ENCODE peak calls at places on chromosomes 1 and 21, in six cellular contexts. M is gastrocnemius medialis, O is H9, B is mesothelial cell of epicardium, G is GM13977, S is IMR-90. C is an unnamed sample.

GRCh38 chr1:16420719-16421118 is 16.5 kb downstream of the SPATA21 start:
- DNase-seq in M (no peak), G (peak; percentile 60), O (no peak), S (no peak), B (no peak), C (no peak)

GRCh38 chr1:152580433-152580832 is at the start of gene LCE3D:
- DNase-seq in G (no peak), O (no peak), S (peak; percentile 0), B (no peak), M (no peak), C (no peak)

GRCh38 chr1:174990382-174990999 is 9.3 kb upstream of the CACYBP start:
- DNase-seq in G (peak; percentile 23), B (no peak), M (no peak), O (no peak), S (peak; percentile 61), C (peak; percentile 66)

GRCh38 chr1:45922813-45923212 is 119.4 kb downstream of the MAST2 start:
- DNase-seq in B (no peak), M (no peak), G (no peak), O (no peak), S (no peak), C (no peak)

GRCh38 chr1:54597455-54598030 is 25.8 kb downstream of the FAM151A start:
- DNase-seq in B (no peak), M (no peak), O (no peak), G (no peak), S (no peak), C (no peak)

GRCh38 chr21:38952890-38953289 is 147.2 kb downstream of the ETS2 start:
- DNase-seq in B (no peak), G (no peak), S (no peak), M (no peak), O (no peak), C (no peak)

GRCh38 chr1:183024352-183025337 is 1.4 kb downstream of the LAMC1 start:
- DNase-seq in O (no peak), B (no peak), S (no peak), M (no peak), G (no peak), C (peak; percentile 46)

GRCh38 chr1:7587726-7588456 is 183.2 kb upstream of the VAMP3 start:
- DNase-seq in O (no peak), G (no peak), S (no peak), M (peak; percentile 10), B (peak; percentile 12), C (no peak)

GRCh38 chr1:112793631-112794565 is 78.8 kb upstream of the PPM1J start:
- DNase-seq in O (peak; percentile 55), M (no peak), B (no peak), S (no peak), G (no peak), C (no peak)

GRCh38 chr1:119188926-119189325 is 48.5 kb upstream of the WARS2 start:
- DNase-seq in B (no peak), S (peak; percentile 41), G (no peak), M (no peak), O (no peak), C (peak; percentile 41)

GRCh38 chr1:77406661-77407060 is 124.8 kb downstream of the AK5 start:
- DNase-seq in B (no peak), G (no peak), M (no peak), O (no peak), S (peak; percentile 11), C (no peak)

GRCh38 chr1:53449026-53449425 is 10.2 kb upstream of the DMRTB1 start:
- DNase-seq in S (peak; percentile 88), G (no peak), M (no peak), B (no peak), O (no peak), C (peak; percentile 68)

GRCh38 chr21:43369124-43369523 is 57.8 kb downstream of the SIK1 start:
- DNase-seq in B (no peak), S (peak; percentile 46), M (peak; percentile 79), O (no peak), G (no peak), C (peak; percentile 55)

GRCh38 chr1:117828206-117828605 is 101.2 kb downstream of the GDAP2 start:
- DNase-seq in G (no peak), S (peak; percentile 82), B (no peak), M (no peak), O (no peak), C (peak; percentile 93)
- TF ChIP-seq CTCF in G (no peak), S (peak; percentile 5), B (no peak), M (no peak), O (no peak), C (no peak)

GRCh38 chr1:17725811-17726582 is 29.1 kb upstream of the ACTL8 start:
- DNase-seq in S (no peak), M (no peak), B (no peak), G (no peak), O (no peak), C (no peak)
- TF ChIP-seq CTCF in S (no peak), M (no peak), B (no peak), G (no peak), O (peak; percentile 14), C (no peak)

DNA sequence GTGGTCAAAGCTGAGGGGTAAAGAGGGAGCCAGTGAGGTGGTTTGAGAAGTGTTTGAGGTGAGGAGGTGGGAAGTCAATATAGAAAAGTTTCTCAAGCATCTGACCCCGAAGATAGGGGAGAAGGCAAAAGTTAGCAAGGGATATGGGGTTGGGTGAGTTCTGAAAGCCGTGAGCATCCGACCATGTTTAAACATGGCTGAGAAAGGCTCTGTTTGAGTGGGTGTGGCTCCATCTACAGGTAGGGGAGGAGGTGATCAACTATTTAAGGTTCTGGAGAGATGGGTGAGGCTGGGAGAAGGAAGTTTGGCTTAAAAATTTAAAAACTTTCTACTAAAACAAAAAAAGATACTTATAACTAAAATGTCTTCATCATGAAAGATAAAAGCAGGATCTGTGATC is 273.8 kb downstream of the KCNJ6 start:
- DNase-seq in O (peak; percentile 60), G (no peak), M (no peak), S (no peak), B (no peak), C (no peak)
- TF ChIP-seq CTCF in O (peak; percentile 81), G (peak; percentile 39), M (peak; percentile 45), S (no peak), B (no peak), C (no peak)

GRCh38 chr1:228340686-228341449 is 65.8 kb downstream of the TRIM11 start:
- DNase-seq in O (peak; percentile 70), M (peak; percentile 48), B (peak; percentile 16), G (no peak), S (no peak), C (peak; percentile 21)
- TF ChIP-seq CTCF in O (peak; percentile 66), M (no peak), B (no peak), G (peak; percentile 37), S (peak; percentile 26), C (peak; percentile 8)

DNA sequence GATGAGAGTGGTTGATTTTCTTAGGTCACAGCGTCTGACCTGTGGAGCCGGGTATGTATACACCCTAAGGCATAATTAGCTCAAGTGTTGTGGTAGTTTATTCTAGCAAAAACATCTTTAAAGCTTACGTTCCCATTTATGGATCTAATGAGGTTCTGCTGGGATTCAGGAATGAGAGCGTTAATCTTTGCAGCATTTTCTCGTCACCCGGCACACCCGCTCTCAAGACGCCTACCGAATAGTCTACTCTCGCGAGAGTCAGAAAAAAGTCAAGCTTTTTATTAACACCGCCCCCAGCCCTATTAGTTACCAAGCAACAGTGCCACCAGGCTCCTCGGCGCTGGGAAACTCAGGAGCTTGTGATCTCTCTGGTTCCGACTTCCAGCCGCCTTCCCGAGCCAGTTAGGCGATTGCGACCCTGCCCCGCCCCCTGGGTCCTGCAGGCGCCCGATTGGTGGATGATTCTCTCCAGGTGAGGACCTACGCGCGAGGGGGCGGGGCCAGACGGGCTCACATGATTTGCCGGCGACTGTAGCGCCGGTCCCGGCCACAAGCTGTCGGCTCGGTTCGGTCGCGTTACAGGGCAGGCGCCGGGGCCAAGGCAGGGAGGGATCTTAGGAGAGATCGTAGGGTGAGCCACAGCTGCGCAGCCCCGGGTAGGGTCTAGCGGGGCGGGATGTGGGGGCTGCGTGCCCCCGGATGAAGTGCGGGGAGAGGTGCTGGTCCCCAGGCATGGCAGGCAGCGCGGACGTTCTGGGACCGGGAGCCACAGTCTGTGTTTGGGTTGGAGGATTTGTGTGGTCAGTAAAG is at the start of gene PFKFB2:
- DNase-seq in O (peak; percentile 100), S (peak; percentile 87), M (peak; percentile 98), B (peak; percentile 95), G (peak; percentile 89), C (peak; percentile 97)
- TF ChIP-seq CTCF in O (no peak), S (peak; percentile 7), M (peak; percentile 52), B (no peak), G (no peak), C (peak; percentile 0)